ENCODE peak calls at places on chromosome 1, in eight cellular contexts. W is fibroblast of lung, S is HCT116, D is neuronal stem cell, G is trophoblast cell, X is PC-3, Z is DND-41, E is neural progenitor cell. C is an unnamed sample.

GRCh38 chr1:160219062-160219929 is 14.1 kb downstream of the PEA15 start:
- DNase-seq in X (peak; percentile 73), G (peak; percentile 71), E (peak; percentile 79), D (no peak), W (peak; percentile 65), Z (no peak), S (peak; percentile 19), C (peak; percentile 84)

GRCh38 chr1:151841141-151841540 is 1.5 kb upstream of the C2CD4D start:
- DNase-seq in W (peak; percentile 85), X (peak; percentile 82), Z (no peak), E (no peak), S (peak; percentile 16), D (no peak), G (no peak), C (peak; percentile 25)

GRCh38 chr1:205849619-205850355 is at the start of gene PM20D1:
- DNase-seq in D (no peak), S (no peak), E (no peak), W (peak; percentile 70), Z (no peak), X (no peak), G (peak; percentile 59), C (peak; percentile 72)

GRCh38 chr1:110102081-110102480 is 10.2 kb upstream of the UBL4B start:
- DNase-seq in S (no peak), G (no peak), W (no peak), Z (no peak), D (no peak), E (no peak), X (no peak), C (peak; percentile 42)

GRCh38 chr1:213623103-213623581 is 364.6 kb upstream of the PROX1 start:
- DNase-seq in Z (no peak), S (no peak), X (no peak), D (no peak), W (no peak), E (no peak), G (no peak), C (no peak)

GRCh38 chr1:31828341-31828740 is 12.5 kb upstream of the SPOCD1 start:
- DNase-seq in G (no peak), Z (peak; percentile 72), W (no peak), E (no peak), X (no peak), D (no peak), S (no peak), C (no peak)

GRCh38 chr1:50959303-50959912 is 659 bp downstream of the FAF1 start:
- DNase-seq in X (peak; percentile 42), S (no peak), G (peak; percentile 66), E (no peak), W (peak; percentile 53), Z (peak; percentile 53), D (no peak), C (peak; percentile 47)

GRCh38 chr1:235972316-235973090 is 92.4 kb downstream of the NID1 start:
- DNase-seq in G (peak; percentile 77), Z (no peak), E (no peak), S (no peak), W (peak; percentile 85), X (peak; percentile 5), D (no peak), C (peak; percentile 71)

GRCh38 chr1:20323613-20323920 is 32.9 kb downstream of the VWA5B1 start:
- DNase-seq in G (no peak), E (no peak), W (peak; percentile 34), S (no peak), D (no peak), Z (no peak), X (no peak), C (no peak)

GRCh38 chr1:41936107-41936506 is 17.4 kb upstream of the HIVEP3 start:
- DNase-seq in X (peak; percentile 92), W (peak; percentile 70), Z (no peak), D (no peak), E (no peak), S (peak; percentile 85), G (no peak), C (no peak)

GRCh38 chr1:183301239-183301638 is 115.2 kb downstream of the LAMC2 start:
- DNase-seq in W (no peak), X (no peak), D (no peak), E (no peak), G (no peak), S (no peak), Z (no peak), C (no peak)

GRCh38 chr1:183300828-183301227 is 114.8 kb downstream of the LAMC2 start:
- DNase-seq in X (no peak), D (no peak), S (no peak), Z (no peak), E (no peak), W (no peak), G (no peak), C (no peak)

GRCh38 chr1:183303901-183304300 is 114.3 kb downstream of the NMNAT2 start:
- DNase-seq in S (no peak), D (no peak), E (no peak), X (peak; percentile 40), G (peak; percentile 87), Z (no peak), W (no peak), C (peak; percentile 23)

GRCh38 chr1:183303325-183303645 is 114.9 kb downstream of the NMNAT2 start:
- DNase-seq in D (no peak), E (no peak), S (no peak), W (no peak), X (no peak), Z (no peak), G (peak; percentile 25), C (no peak)

DNA sequence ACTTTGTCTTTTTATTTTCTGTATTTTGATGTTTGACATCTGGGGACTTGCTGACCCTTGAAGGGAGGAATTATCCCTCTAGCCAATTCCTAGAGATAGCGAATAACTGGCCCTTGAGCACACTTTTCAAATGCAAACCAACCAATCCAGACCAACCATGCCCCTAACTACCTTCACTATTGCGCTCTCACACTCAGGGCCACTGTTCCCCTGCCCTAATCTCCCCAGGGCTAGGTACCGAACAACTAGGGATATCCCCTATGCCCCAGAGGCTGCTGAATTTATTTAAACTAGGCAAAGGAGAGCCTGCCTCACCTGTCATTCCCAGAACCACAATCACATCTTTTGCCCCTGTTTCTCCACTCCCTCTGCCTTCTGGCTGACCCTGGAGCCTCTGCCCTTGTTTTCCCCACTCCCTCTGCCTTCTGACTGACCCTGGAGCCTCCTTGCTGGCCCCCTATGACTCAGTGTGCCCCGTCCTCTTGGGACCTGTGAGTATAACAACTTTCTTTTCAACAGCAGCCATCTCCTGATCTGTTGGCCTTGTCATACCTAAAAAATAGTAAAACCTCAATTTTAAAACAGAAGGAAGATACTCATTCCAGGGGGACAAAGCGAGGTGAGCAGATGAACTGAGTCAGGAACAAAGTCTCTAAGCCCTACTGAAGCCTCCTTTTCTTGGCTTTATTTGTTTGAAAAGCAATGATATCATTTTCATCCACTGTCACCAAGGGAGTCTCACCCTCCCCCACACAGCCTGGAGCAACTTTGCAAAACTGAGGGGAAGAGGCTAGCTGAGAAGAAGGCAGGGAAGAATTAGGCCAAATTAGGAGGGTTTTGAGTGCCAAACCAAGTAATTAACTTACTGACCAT is 115.5 kb downstream of the NMNAT2 start:
- DNase-seq in E (no peak), Z (no peak), W (no peak), D (no peak), X (no peak), S (no peak), G (no peak), C (peak; percentile 23)
- H3K9ac ChIP-seq in E (no peak overlapping the region), Z (no peak overlapping the region), W (no peak overlapping the region), D (no peak overlapping the region), X (no peak overlapping the region), S (no peak overlapping the region), G (no peak overlapping the region), C (no peak overlapping the region)

GRCh38 chr1:92488416-92488815 is 1.7 kb upstream of the GFI1 start:
- DNase-seq in Z (no peak), E (no peak), S (no peak), W (no peak), G (no peak), D (no peak), X (no peak), C (no peak)

GRCh38 chr1:92485374-92486250 is 1.1 kb downstream of the GFI1 start:
- DNase-seq in G (peak; percentile 53), E (peak; percentile 81), X (no peak), D (peak; percentile 40), W (no peak), S (peak; percentile 51), Z (peak; percentile 93), C (peak; percentile 38)

GRCh38 chr1:92484472-92485373 is 2.0 kb downstream of the GFI1 start:
- DNase-seq in W (no peak), D (peak; percentile 56), S (no peak), X (peak; percentile 22), G (peak; percentile 23), E (peak; percentile 80), Z (peak; percentile 90), C (peak; percentile 7)

GRCh38 chr1:92487078-92487605 is 417 bp upstream of the GFI1 start:
- DNase-seq in Z (no peak), D (no peak), W (no peak), S (no peak), G (no peak), E (no peak), X (no peak), C (no peak)

GRCh38 chr1:92486251-92487077 is at the start of gene GFI1:
- DNase-seq in E (peak; percentile 74), D (peak; percentile 35), X (no peak), W (no peak), S (no peak), Z (no peak), G (peak; percentile 28), C (peak; percentile 41)
- H3K27me3 ChIP-seq in E (peaks cover 100% of the 10 kb centered on the region), D (peaks cover 76% of the 10 kb centered on the region), X (peaks cover 22% of the 10 kb centered on the region), W (peaks cover 67% of the 10 kb centered on the region), S (no peaks in the 10 kb centered on the region), Z (no peaks in the 10 kb centered on the region), G (peaks cover 60% of the 10 kb centered on the region), C (peaks cover 51% of the 10 kb centered on the region)

DNA sequence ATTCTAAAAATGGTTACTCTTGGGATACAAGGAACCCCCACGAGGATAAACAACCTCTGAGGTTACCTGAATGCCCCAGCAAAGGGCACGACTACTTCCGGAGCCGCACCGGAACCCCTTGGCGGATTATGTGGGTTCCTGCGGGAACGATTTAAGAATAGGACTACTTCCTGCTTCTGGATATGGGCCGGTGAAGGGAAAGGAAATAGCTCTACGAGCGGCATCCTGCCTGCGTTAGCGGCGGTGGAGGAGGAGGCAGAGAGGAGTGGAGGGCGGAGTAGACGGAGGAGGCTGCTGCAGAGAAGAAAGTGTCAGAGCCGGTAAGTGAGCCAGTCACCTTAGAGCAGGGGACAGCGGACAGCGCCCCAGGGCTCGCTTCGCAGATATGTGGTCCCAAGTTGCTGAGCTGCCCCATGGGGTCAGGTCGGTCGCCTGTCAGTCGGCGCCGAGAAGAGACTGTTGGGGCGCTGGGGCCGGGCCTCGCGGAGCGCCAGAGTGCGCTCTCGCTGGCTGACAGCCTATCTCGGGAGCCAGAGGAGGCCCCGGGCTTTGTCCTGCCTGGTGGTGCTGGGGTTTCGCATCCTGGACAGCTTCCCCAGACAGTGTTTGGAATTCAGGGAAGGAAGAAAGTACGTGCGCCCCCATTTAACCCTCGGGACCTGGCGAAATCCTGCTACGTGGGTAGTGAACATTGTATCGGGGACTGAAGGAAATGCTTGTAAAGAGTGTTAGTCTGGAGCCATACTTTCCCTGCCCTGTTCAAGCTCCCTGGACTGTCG is at the start of gene KLHL20:
- DNase-seq in W (peak; percentile 92), Z (peak; percentile 93), S (peak; percentile 89), D (peak; percentile 80), E (peak; percentile 88), X (peak; percentile 100), G (peak; percentile 95), C (peak; percentile 94)
- H3K9ac ChIP-seq in W (peak within 1 kb of the TSS; percentile 72), Z (peak within 1 kb of the TSS; percentile 73), S (peak within 1 kb of the TSS; percentile 62), D (peak within 1 kb of the TSS; percentile 87), E (peak within 1 kb of the TSS; percentile 62), X (peak within 1 kb of the TSS; percentile 68), G (peak within 1 kb of the TSS; percentile 89), C (peak within 1 kb of the TSS; percentile 97)

DNA sequence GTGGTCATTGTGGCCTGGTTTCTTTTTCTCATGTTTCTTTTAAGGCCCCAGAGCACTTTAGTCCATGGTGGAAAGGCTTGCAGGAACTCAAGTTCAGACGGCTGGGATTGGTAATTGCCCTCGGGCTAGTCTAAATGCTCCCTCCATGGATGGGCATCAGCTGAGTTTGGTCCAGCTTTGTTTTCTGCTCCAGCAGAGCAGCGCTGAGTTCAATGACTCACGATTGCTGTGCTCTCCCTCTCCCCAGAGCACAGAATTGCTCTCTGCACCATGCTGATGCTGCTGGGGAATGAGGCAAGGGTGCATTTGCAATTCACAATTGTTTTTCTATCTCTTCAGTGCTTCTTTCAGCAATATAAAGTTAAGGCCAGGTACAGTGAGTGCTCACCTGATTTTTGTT is 1.8 kb upstream of the OR2T6 start:
- DNase-seq in W (no peak), S (no peak), Z (no peak), E (no peak), D (no peak), G (no peak), X (peak; percentile 34), C (no peak)
- H3K27me3 ChIP-seq in W (no peaks in the 10 kb centered on the region), S (no peaks in the 10 kb centered on the region), Z (no peaks in the 10 kb centered on the region), E (no peaks in the 10 kb centered on the region), D (no peaks in the 10 kb centered on the region), G (no peaks in the 10 kb centered on the region), X (peaks cover 8% of the 10 kb centered on the region), C (no peaks in the 10 kb centered on the region)

C was measured in adipocyte.